ENCODE peak calls at places on chromosomes 16 and 17, in nine cellular contexts. R, E, C, Q, W, N, M, Y and K are unnamed samples.

GRCh38 chr16:381788-382717 is at the start of gene PGAP6:
- DNase-seq in Y (no peak), W (no peak), C (no peak), N (no peak), M (peak), R (peak), E (peak), Q (peak), K (no peak)

GRCh38 chr16:15952265-15952711 is 2.9 kb downstream of the ABCC1 start:
- DNase-seq in W (no peak), N (no peak), Y (no peak), M (no peak), Q (no peak), R (no peak), C (no peak), E (no peak), K (no peak)

GRCh38 chr16:74035816-74036215 is 260.8 kb upstream of the PSMD7 start:
- DNase-seq in N (no peak), Y (peak), W (no peak), E (no peak), C (no peak), M (peak), Q (no peak), R (peak), K (no peak)

GRCh38 chr16:87945351-87946042 is 5.7 kb upstream of the BANP start:
- DNase-seq in Y (no peak), W (no peak), M (peak), N (no peak), Q (peak), E (peak), R (peak), C (no peak), K (no peak)

GRCh38 chr16:89657442-89658220 is at the start of the genes CHMP1A and SPATA33:
- DNase-seq in C (no peak), Y (peak), Q (peak), M (peak), W (peak), R (peak), N (no peak), E (peak), K (peak)

GRCh38 chr16:67393111-67393789 is at the start of gene TPPP3:
- DNase-seq in W (peak), M (peak), C (no peak), Y (peak), E (peak), N (no peak), R (peak), Q (peak), K (peak)

GRCh38 chr17:65576939-65577338 is 15.5 kb upstream of the AXIN2 start:
- DNase-seq in C (no peak), E (no peak), R (no peak), N (no peak), W (no peak), M (no peak), Q (no peak), Y (no peak), K (no peak)

GRCh38 chr16:25009822-25010221 is 5.3 kb downstream of the ARHGAP17 start:
- DNase-seq in Y (no peak), E (peak), W (peak), C (no peak), M (peak), N (no peak), Q (no peak), R (no peak), K (no peak)

GRCh38 chr17:40323731-40324650 is 15.0 kb downstream of the RARA start:
- DNase-seq in E (no peak), Q (no peak), N (no peak), R (peak), C (no peak), Y (no peak), M (peak), W (peak), K (no peak)

DNA sequence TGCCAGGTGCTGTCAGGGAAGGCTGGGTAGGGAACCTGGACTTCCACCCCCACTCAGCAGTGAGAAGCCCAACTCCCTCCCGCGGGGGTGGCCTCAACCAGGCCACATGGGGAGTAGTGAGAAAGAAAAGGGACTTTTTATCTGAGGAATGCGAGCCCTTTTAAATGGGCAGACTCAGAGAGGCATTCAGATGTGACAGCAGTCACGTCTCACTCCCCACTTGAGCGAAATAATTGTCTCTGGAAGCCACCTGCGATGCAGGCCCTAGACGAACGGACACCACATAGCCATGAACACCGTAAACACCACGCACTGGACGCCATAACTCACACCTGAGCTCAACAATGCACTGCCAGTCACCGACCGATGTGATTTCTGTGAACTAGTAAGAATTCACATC is 11.9 kb upstream of the CD300E start:
- DNase-seq in Y (no peak), N (no peak), Q (no peak), M (no peak), C (no peak), E (no peak), W (no peak), R (no peak), K (no peak)
- TF ChIP-seq CTCF in Y (no peak), N (no peak), Q (no peak), M (no peak), C (no peak), E (no peak), W (no peak), R (no peak), K (no peak)

DNA sequence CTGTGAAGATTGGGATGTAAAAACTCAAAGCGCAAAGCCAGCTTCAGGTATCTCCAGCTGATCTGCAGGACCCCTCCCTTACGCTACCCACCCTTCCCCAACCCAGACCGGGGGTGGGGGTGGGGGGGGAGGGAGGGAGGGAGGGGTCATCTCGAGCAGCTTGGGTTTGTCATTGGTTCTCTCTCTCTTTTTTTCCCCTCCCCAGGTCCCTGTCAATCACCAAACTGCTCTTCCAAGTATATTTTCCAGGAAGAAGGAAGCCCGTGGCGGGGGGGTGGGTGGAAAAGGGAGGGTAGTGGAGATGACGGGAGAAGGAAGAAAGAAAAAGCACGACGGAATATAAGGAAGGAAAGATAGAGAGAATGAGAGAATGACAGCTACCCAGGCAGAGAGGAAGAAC is 17.9 kb downstream of the SALL1 start:
- DNase-seq in E (no peak), R (no peak), Y (no peak), Q (no peak), N (no peak), W (no peak), M (no peak), C (no peak), K (no peak)
- H3K4me3 ChIP-seq in E (no peak), R (no peak), Y (no peak), Q (no peak), N (no peak), W (no peak), M (no peak), C (no peak), K (no peak)

DNA sequence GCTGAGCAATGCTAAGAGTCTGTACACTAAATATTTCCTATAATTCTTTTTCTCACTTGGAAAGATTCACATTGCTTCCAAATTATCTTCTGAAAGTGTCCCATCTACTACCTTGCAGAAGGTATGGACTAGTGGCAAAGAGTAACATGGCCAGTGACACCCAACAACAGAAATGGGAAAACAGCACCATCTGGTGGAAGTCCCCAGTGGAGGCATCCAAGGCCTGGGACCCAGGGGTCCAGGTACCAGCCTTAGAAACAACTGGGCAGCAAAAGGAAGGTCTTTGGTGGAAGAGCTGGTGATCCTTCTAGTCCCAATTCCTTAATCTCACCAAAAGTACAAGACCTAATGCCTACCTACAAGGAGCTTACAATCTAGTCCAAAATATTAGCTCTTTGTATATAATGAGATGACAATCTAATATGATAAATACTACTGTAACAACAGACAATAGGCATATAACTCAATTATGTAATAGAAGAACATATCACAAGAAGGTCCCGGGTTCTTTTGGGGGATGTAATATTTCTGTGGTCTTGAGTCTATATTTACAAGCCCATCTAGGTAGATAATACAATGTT is 55.3 kb downstream of the SKAP1 start:
- DNase-seq in W (no peak), Y (peak), Q (no peak), N (no peak), C (no peak), R (no peak), E (peak), M (no peak), K (no peak)
- TF ChIP-seq CTCF in W (peak), Y (peak), Q (peak), N (no peak), C (peak), R (peak), E (peak), M (peak), K (no peak)

GRCh38 chr17:81685108-81685507 is 1.3 kb downstream of the HGS start:
- DNase-seq in W (no peak), M (peak), R (peak), N (peak), Y (peak), Q (no peak), E (peak), C (no peak), K (no peak)
- H3K4me3 ChIP-seq in W (peak), M (peak), R (peak), N (peak), Y (peak), Q (peak), E (peak), C (peak), K (peak)

GRCh38 chr16:12356622-12357365 is 380.3 kb downstream of the SNX29 start:
- DNase-seq in Y (no peak), Q (no peak), W (no peak), N (no peak), R (no peak), C (no peak), M (no peak), E (no peak), K (no peak)
- TF ChIP-seq CTCF in Y (no peak), Q (no peak), W (no peak), N (no peak), R (no peak), C (no peak), M (no peak), E (no peak), K (no peak)

DNA sequence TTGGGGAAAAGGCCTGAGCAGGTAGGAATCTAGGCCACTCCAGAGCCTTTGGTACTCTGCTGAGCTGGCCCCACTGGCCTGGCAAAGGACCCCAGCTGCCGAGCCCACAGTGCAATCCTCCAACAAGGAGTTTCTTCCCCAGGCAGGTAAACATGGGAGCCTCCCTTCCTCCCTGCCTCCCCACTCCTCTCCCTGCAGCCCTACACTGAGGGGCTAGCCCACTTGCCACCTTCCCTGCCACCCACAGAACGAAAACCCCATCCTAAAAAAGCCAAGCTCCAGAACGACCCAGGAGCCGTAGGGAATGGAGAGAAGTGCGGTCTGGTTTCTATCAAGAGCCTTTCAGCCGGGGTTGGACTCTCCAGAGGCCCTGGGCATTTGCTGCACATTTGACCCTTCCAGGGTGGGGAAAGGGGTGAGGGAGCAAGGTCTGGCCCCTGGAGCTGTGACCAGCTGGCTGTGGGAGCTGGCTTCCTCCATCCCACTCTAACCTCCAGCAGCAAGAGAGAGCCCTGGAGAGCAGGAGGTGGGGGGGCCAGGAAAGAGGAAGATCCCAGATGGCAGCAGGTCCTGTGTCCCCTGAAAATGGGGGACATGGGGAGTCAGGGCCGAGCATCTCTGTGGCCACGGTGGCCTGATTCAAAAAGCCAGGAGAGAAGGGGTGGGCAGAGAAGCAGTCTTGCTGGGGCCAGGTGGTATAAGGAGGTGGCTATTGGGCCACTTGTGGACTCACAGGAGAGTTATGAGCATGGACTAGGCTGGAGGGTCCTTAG is 1.3 kb downstream of the HID1 start:
- DNase-seq in C (no peak), N (no peak), W (no peak), Y (no peak), Q (no peak), R (no peak), M (no peak), E (no peak), K (no peak)
- H3K4me3 ChIP-seq in C (no peak), N (no peak), W (peak), Y (peak), Q (no peak), R (no peak), M (no peak), E (no peak), K (peak)

GRCh38 chr17:2400877-2401425 is at the start of gene MNT:
- DNase-seq in W (peak), N (no peak), Q (peak), M (peak), C (peak), R (peak), Y (peak), E (peak), K (peak)
- TF ChIP-seq CTCF in W (no peak), N (no peak), Q (no peak), M (no peak), C (no peak), R (no peak), Y (no peak), E (no peak), K (no peak)

DNA sequence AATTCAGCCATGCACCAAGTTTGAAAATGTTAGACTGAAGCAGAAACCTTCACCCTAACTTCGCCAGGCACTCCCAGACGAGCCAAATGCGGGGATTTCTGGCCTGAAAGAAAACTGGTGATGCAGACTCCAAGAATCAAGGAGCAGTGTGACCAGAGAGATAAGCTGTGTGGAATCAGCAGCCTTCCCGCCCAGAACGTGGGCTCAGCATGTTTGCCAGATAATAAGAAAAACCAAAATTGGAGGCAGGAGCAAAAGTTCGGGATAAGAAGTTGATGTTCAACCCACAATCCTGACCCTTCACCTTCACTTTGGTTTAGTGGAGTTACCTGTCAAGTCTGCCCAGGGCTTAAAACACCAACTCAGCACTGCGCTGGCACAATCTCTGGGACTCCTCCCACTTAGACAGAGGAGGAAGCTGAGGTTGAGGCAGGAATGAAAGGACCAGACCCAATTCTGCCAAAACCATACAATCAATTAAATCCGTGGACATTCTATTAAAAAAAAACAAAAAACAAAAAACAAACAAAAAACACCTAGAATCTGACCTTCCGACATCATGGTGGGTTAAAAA is 3.0 kb downstream of the SLC43A2 start:
- DNase-seq in M (no peak), R (no peak), Y (no peak), E (no peak), C (no peak), Q (no peak), N (no peak), W (no peak), K (no peak)
- H3K4me3 ChIP-seq in M (no peak), R (no peak), Y (no peak), E (no peak), C (no peak), Q (no peak), N (no peak), W (no peak), K (no peak)

DNA sequence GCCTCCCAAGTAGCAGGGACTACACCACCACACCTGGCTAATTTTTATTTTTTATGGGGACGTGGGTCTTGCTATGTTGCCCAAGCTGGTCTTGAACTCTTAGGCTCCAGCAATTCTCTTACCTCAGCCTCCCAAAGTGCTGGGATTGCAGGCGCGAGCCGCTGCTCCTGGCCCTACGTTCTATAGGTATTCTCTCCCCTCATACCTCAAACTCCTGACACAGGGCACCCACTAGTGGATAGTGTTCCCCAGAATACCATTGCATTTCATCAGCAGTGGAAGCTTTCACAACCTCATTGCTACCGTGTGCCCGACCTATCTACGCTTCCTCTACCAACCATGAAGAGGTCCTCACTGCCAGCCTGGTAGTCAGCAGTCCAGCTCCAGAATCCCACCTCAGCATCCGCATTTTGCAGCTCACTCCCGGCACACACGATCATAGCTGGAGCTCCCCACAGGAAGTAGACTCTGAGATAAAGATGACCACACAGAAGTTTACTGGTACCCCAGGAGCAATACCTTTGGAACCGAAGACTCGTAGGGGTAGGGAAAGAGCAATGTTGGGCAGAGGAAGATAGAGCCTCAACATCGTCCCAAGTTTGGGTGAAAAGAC is 9.3 kb downstream of the CTRB2 start:
- DNase-seq in Q (peak), W (peak), E (no peak), R (no peak), N (no peak), C (no peak), Y (no peak), M (no peak), K (peak)
- TF ChIP-seq CTCF in Q (no peak), W (no peak), E (no peak), R (no peak), N (no peak), C (no peak), Y (no peak), M (no peak), K (no peak)